ENCODE peak calls at places on chromosome 12, in five cellular contexts. U, K, A, N and E are unnamed samples.

GRCh38 chr12:115337693-115338543 is 653.9 kb upstream of the TBX3 start:
- DNase-seq in K (no peak), N (no peak), A (peak), U (no peak), E (no peak)

GRCh38 chr12:91983935-91984334 is 161.7 kb downstream of the BTG1 start:
- DNase-seq in U (no peak), K (no peak), A (no peak), N (no peak), E (no peak)

GRCh38 chr12:25943940-25944339 is 14.5 kb upstream of the RASSF8 start:
- DNase-seq in N (no peak), A (no peak), U (no peak), K (no peak), E (no peak)

GRCh38 chr12:88625316-88625715 is 45.0 kb upstream of the KITLG start:
- DNase-seq in U (no peak), N (no peak), K (no peak), A (no peak), E (no peak)

GRCh38 chr12:119014368-119014767 is 33.0 kb downstream of the SRRM4 start:
- DNase-seq in A (no peak), N (no peak), K (no peak), U (no peak), E (no peak)

GRCh38 chr12:93573552-93574223 is 1.2 kb downstream of the SOCS2 start:
- DNase-seq in A (no peak), N (peak), U (no peak), K (peak), E (no peak)

GRCh38 chr12:117853600-117853999 is 115.2 kb downstream of the KSR2 start:
- DNase-seq in K (no peak), N (no peak), U (no peak), A (no peak), E (no peak)

GRCh38 chr12:18868673-18869072 is 130.8 kb downstream of the CAPZA3 start:
- DNase-seq in A (no peak), K (no peak), U (no peak), N (no peak), E (no peak)

GRCh38 chr12:49661191-49661590 is 37.8 kb downstream of the PRPF40B start:
- DNase-seq in U (no peak), K (no peak), A (no peak), N (peak), E (no peak)

GRCh38 chr12:52023976-52024688 is 17.4 kb downstream of the TAMALIN start:
- DNase-seq in K (no peak), U (no peak), A (no peak), N (no peak), E (no peak)

GRCh38 chr12:113647048-113647447 is 175.4 kb upstream of the LHX5 start:
- DNase-seq in K (no peak), U (no peak), N (no peak), A (no peak), E (no peak)

GRCh38 chr12:22459872-22460490 is 84.4 kb downstream of the C2CD5 start:
- DNase-seq in N (peak), K (peak), U (no peak), A (peak), E (no peak)